ENCODE peak calls at places on chromosomes 6 and 20, in nine cellular contexts. Q is NCI-H1694; F is activated naive CD4-positive, alpha-beta T cell treated with Interleukin-2 at 50 U/mL for 16 hours; I is EH; R is T-helper 17 cell; O is COR-L47; M is NCI-H345; N is occipital lobe; V is left lung. P is an unnamed sample.

GRCh38 chr6:25334793-25335192 is 55.6 kb downstream of the CARMIL1 start:
- DNase-seq in M (no peak), N (no peak), I (no peak), O (no peak), R (no peak), F (no peak), V (no peak), Q (no peak), P (peak; percentile 48)

GRCh38 chr20:35176132-35176531 is 4.3 kb downstream of the PROCR start:
- DNase-seq in V (no peak), F (no peak), R (no peak), M (no peak), N (no peak), O (no peak), Q (no peak), I (no peak), P (no peak)

GRCh38 chr6:24960991-24961475 is 25.3 kb upstream of the RIPOR2 start:
- DNase-seq in R (no peak), O (peak; percentile 79), M (peak; percentile 42), N (no peak), Q (no peak), F (no peak), I (peak; percentile 31), V (no peak), P (no peak)

GRCh38 chr6:17450825-17451224 is 57.4 kb downstream of the CAP2 start:
- DNase-seq in N (no peak), V (no peak), R (no peak), Q (no peak), F (no peak), M (no peak), O (no peak), I (peak; percentile 57), P (no peak)

GRCh38 chr20:57289401-57290177 is 23.1 kb upstream of the BMP7 start:
- DNase-seq in V (no peak), N (peak; percentile 8), O (no peak), Q (no peak), R (no peak), I (no peak), F (no peak), M (no peak), P (no peak)

GRCh38 chr6:29705389-29706231 is 17.6 kb upstream of the HLA-F start:
- DNase-seq in V (no peak), Q (peak; percentile 37), I (peak; percentile 67), N (peak; percentile 11), R (no peak), F (no peak), O (peak; percentile 15), M (peak; percentile 40), P (peak; percentile 86)

GRCh38 chr6:132511836-132512230 is 1.1 kb downstream of the STX7 start:
- DNase-seq in M (no peak), I (no peak), F (no peak), Q (no peak), R (no peak), O (no peak), V (no peak), N (no peak), P (no peak)

GRCh38 chr6:53439556-53439955 is 90.8 kb upstream of the ELOVL5 start:
- DNase-seq in I (peak; percentile 87), Q (no peak), F (no peak), N (no peak), O (no peak), V (no peak), M (no peak), R (no peak), P (peak; percentile 12)

GRCh38 chr6:154080434-154081189 is 41.6 kb downstream of the OPRM1 start:
- DNase-seq in O (no peak), V (no peak), R (no peak), Q (no peak), N (no peak), I (no peak), F (no peak), M (no peak), P (no peak)

GRCh38 chr6:153032255-153032882 is 29.9 kb upstream of the MTRF1L start:
- DNase-seq in N (no peak), I (peak; percentile 53), V (no peak), R (no peak), M (peak; percentile 13), F (no peak), Q (peak; percentile 29), O (no peak), P (peak; percentile 29)

GRCh38 chr6:157464653-157465535 is 83.9 kb downstream of the ZDHHC14 start:
- DNase-seq in F (no peak), R (no peak), I (peak; percentile 47), V (no peak), O (no peak), Q (no peak), M (no peak), N (no peak), P (peak; percentile 38)

GRCh38 chr20:4782373-4782772 is 60.7 kb downstream of the PRND start:
- DNase-seq in R (no peak), V (no peak), N (no peak), Q (no peak), I (no peak), O (no peak), F (no peak), M (no peak), P (no peak)

GRCh38 chr6:34489229-34489805 is 23.4 kb downstream of the PACSIN1 start:
- DNase-seq in R (no peak), V (no peak), Q (no peak), I (peak; percentile 29), O (no peak), F (no peak), M (no peak), N (no peak), P (no peak)

GRCh38 chr6:2850480-2851150 is 9.0 kb upstream of the SERPINB1 start:
- DNase-seq in M (no peak), R (no peak), I (peak; percentile 73), Q (no peak), N (no peak), O (no peak), F (no peak), V (no peak), P (no peak)